ENCODE peak calls at places on chromosomes 1 and 21, in four cellular contexts. F, B, H and V are unnamed samples.

GRCh38 chr1:30684259-30684658 is 39.1 kb downstream of the MATN1 start:
- DNase-seq in F (no peak), B (peak; percentile 34), H (no peak), V (no peak)

GRCh38 chr1:40898434-40898900 is 36.3 kb upstream of the CITED4 start:
- DNase-seq in F (no peak), B (no peak), H (no peak), V (no peak)

GRCh38 chr1:165949335-165950130 is 122.1 kb downstream of the UCK2 start:
- DNase-seq in F (peak; percentile 27), B (no peak), H (no peak), V (no peak)

GRCh38 chr21:36508948-36509347 is 29.0 kb upstream of the CLDN14 start:
- DNase-seq in F (peak; percentile 48), B (no peak), H (no peak), V (no peak)

GRCh38 chr1:245599413-245600174 is 444.8 kb downstream of the KIF26B start:
- DNase-seq in F (peak; percentile 53), B (peak; percentile 68), H (peak; percentile 83), V (peak; percentile 19)

GRCh38 chr1:54936791-54937190 is 43.6 kb upstream of the TMEM61 start:
- DNase-seq in F (no peak), B (no peak), H (no peak), V (no peak)

GRCh38 chr1:117653732-117654484 is 48.1 kb downstream of the TENT5C start:
- DNase-seq in F (no peak), B (no peak), H (no peak), V (no peak)

GRCh38 chr21:41601573-41602371 is 93.8 kb upstream of the TMPRSS2 start:
- DNase-seq in F (no peak), B (no peak), H (no peak), V (peak; percentile 67)

GRCh38 chr1:149885364-149886111 is 13.8 kb upstream of the BOLA1 start:
- DNase-seq in F (peak; percentile 89), B (peak; percentile 94), H (peak; percentile 96), V (peak; percentile 95)

GRCh38 chr1:3481836-3482589 is 27.5 kb downstream of the ARHGEF16 start:
- DNase-seq in F (peak; percentile 46), B (no peak), H (no peak), V (no peak)

GRCh38 chr1:3469104-3469848 is 14.8 kb downstream of the ARHGEF16 start:
- DNase-seq in F (no peak), B (no peak), H (no peak), V (no peak)

GRCh38 chr1:45654540-45655280 is 30.9 kb upstream of the CCDC17 start:
- DNase-seq in F (no peak), B (no peak), H (no peak), V (no peak)

GRCh38 chr21:46418265-46418946 is 40.3 kb upstream of the DIP2A start:
- DNase-seq in F (no peak), B (peak; percentile 51), H (no peak), V (no peak)

GRCh38 chr21:25563399-25564116 is 43.7 kb downstream of the MRPL39 start:
- DNase-seq in F (no peak), B (no peak), H (no peak), V (no peak)

GRCh38 chr1:19309123-19309813 is 2.7 kb downstream of the AKR7A2 start:
- DNase-seq in F (no peak), B (no peak), H (no peak), V (no peak)

GRCh38 chr21:32772281-32773047 is 909 bp upstream of the PAXBP1 start:
- DNase-seq in F (peak; percentile 24), B (peak; percentile 60), H (peak; percentile 63), V (no peak)

GRCh38 chr1:177753655-177754054 is 216.2 kb downstream of the SEC16B start:
- DNase-seq in F (no peak), B (no peak), H (no peak), V (no peak)

GRCh38 chr1:201020040-201020591 is 3.4 kb downstream of the KIF21B start:
- DNase-seq in F (no peak), B (no peak), H (no peak), V (no peak)

GRCh38 chr1:248807067-248807737 is 18.5 kb downstream of the SH3BP5L start:
- DNase-seq in F (peak; percentile 66), B (peak; percentile 75), H (no peak), V (no peak)

GRCh38 chr21:45513003-45513706 is 29.1 kb downstream of the SLC19A1 start:
- DNase-seq in F (no peak), B (peak; percentile 38), H (no peak), V (no peak)

GRCh38 chr1:109632671-109633346 is 13.2 kb downstream of the AMPD2 start:
- DNase-seq in F (peak; percentile 86), B (no peak), H (peak; percentile 54), V (peak; percentile 40)

GRCh38 chr1:31479801-31480200 is 66.8 kb downstream of the SERINC2 start:
- DNase-seq in F (no peak), B (no peak), H (no peak), V (no peak)

GRCh38 chr1:87115317-87115885 is 201.0 kb downstream of the HS2ST1 start:
- DNase-seq in F (no peak), B (no peak), H (no peak), V (no peak)

GRCh38 chr21:29196021-29196663 is 65.7 kb downstream of the MAP3K7CL start:
- DNase-seq in F (peak; percentile 36), B (no peak), H (peak; percentile 77), V (no peak)

GRCh38 chr1:44636711-44637589 is 37.3 kb downstream of the TMEM53 start:
- DNase-seq in F (no peak), B (peak; percentile 59), H (no peak), V (no peak)

GRCh38 chr1:88802404-88802803 is 89.0 kb downstream of the GTF2B start:
- DNase-seq in F (no peak), B (no peak), H (no peak), V (no peak)

GRCh38 chr1:115052454-115053083 is 22.9 kb downstream of the TSHB start:
- DNase-seq in F (peak; percentile 85), B (no peak), H (no peak), V (no peak)
- TF ChIP-seq CTCF in F (peak; percentile 74), B (peak; percentile 82), H (peak; percentile 81), V (peak; percentile 54)

DNA sequence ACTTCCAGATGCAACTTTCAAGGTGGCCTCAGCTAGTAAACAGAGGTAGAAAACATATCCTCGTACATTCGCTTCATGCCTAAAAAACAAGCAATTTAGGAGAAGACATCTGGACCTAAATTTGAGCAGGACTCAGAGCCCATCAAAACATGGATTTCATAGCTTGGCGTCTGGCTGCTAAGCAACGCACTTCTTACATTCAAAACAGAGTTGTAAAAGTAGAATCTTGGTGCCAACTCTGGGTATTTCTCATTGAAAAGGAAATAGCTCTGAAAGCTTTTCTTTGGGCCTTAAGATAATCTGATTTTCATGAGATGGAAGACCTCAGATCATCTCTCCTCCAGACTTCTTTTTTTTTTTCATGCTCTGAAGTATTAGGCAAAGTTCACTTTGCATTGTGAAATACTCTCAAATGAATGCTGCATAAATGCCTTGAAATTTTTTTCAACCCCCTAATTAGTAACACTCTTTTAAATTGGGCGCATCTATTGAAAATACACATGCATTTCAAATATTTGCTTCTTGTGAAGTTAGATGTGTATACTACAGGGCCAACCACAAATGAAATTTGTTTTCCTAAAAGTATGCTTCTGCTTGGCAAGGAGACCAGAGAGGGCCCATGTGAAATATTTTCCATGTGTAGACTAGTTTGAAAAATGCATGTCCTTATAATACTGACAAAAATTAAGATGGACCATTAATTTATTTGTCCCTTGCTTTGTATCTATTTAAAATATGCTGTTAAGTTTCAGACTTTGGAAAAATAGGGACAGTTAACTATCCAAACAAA is 4.2 kb downstream of the ADAMTS5 start:
- DNase-seq in F (no peak), B (no peak), H (no peak), V (no peak)
- H3K27ac ChIP-seq in F (no peak overlapping the region), B (peak overlapping the region; percentile 14), H (no peak overlapping the region), V (peak overlapping the region; percentile 8)

GRCh38 chr1:97088386-97088785 is 366.8 kb downstream of the PTBP2 start:
- DNase-seq in F (no peak), B (no peak), H (no peak), V (no peak)
- H3K4me3 ChIP-seq in F (no peak overlapping the region), B (no peak overlapping the region), H (no peak overlapping the region), V (no peak overlapping the region)

GRCh38 chr1:189804352-189804751 is 673.3 kb downstream of the BRINP3 start:
- DNase-seq in F (no peak), B (no peak), H (no peak), V (no peak)

GRCh38 chr1:189805735-189806134 is 671.9 kb downstream of the BRINP3 start:
- DNase-seq in F (no peak), B (no peak), H (no peak), V (no peak)

DNA sequence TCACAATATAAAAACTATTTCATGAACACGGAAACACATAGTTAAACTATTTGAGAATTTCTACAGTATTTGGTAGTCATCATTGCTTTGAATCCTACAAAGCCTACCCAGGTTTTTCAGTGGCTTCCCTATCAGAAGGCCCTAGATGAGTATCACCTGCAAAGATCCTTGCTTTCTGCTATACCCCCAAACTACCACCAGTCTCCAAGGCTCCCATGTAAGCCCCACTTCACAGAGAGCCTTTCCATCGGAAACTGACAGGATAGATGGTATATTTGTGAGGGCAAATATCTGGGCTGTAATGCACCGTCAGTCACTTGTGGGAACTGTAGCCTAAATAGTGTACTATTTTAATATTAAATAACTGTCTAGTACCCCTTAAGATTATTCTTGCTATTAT is 674.3 kb downstream of the BRINP3 start:
- DNase-seq in F (no peak), B (no peak), H (no peak), V (no peak)
- TF ChIP-seq CTCF in F (no peak), B (no peak), H (no peak), V (no peak)

GRCh38 chr1:58857673-58858343 is 74.0 kb upstream of the JUN start:
- DNase-seq in F (no peak), B (no peak), H (no peak), V (no peak)
- H3K27ac ChIP-seq in F (no peak overlapping the region), B (no peak overlapping the region), H (no peak overlapping the region), V (no peak overlapping the region)

DNA sequence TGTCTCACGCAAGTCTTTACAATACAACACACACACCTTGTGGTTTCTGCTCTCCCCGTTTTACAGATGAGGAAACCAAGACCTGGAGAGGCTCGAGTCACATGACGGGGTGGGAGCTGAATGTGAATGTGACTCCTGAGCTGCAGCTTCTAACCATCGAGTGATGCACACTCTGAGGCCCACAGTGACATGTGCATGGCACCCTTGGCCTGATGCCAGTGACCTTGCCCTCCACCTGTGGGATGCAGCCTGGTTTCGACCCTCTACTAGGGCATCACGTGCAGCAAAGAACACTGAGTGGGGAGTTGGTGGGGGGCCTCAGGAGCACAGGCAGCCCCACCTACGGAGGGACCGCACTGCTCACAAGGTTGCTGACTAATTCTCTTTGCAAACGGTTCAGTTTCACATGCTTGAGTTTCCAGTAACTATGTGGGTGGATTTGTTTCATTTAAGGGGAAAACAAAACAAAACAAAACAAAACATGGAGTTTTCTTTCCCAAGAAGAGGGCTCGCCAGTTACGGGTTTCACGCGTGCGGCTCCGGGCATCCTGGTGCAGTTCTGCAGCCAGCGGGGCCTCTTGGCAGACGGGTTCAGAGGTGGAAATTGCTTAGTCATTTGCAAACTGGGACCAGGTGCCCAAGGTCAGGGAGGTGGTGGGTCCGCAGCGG is 22.9 kb downstream of the SPSB1 start:
- DNase-seq in F (peak; percentile 45), B (no peak), H (no peak), V (no peak)
- H3K4me3 ChIP-seq in F (no peak overlapping the region), B (no peak overlapping the region), H (no peak overlapping the region), V (peak overlapping the region; percentile 25)

DNA sequence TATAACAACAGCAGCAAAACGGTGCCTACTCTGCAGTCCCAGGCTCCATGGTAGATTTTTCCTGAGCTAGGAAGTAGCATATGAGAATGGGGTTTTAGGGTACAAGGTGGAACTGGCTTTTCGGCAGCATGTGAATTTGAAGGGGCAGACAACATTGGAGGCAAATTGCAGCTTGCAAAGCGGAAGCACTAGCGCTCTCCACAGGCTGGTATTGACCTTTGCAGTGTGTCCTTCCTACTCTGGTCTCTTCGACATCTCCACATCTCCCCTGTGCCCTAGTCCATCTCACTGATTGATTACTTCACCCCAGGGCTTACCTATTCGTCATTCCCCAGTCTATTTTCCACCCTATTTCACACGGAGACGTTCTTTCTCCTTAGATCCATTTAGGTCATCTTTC is 13.0 kb downstream of the IGSF21 start:
- DNase-seq in F (no peak), B (no peak), H (no peak), V (no peak)
- TF ChIP-seq CTCF in F (no peak), B (no peak), H (no peak), V (no peak)